ENCODE peak calls at places on chromosomes 2 and 18, in four cellular contexts. A, I, X and Y are unnamed samples.

GRCh38 chr2:237701033-237701858 is 73.9 kb downstream of the LRRFIP1 start:
- DNase-seq in A (no peak), I (no peak), X (no peak), Y (no peak)

GRCh38 chr2:63092847-63093246 is 42.2 kb downstream of the OTX1 start:
- DNase-seq in A (no peak), I (no peak), X (no peak), Y (no peak)

GRCh38 chr2:191811807-191812602 is 34.9 kb downstream of the CAVIN2 start:
- DNase-seq in A (peak), I (peak), X (peak), Y (peak)

GRCh38 chr2:73218298-73218697 is 4.3 kb downstream of the SMYD5 start:
- DNase-seq in A (no peak), I (no peak), X (peak), Y (no peak)

GRCh38 chr2:33022989-33023731 is 76.4 kb downstream of the LTBP1 start:
- DNase-seq in A (peak), I (no peak), X (peak), Y (peak)

GRCh38 chr2:48346124-48346536 is 183.8 kb upstream of the STON1 start:
- DNase-seq in A (peak), I (no peak), X (peak), Y (peak)

GRCh38 chr2:162732946-162733698 is 105.4 kb downstream of the KCNH7 start:
- DNase-seq in A (no peak), I (peak), X (no peak), Y (no peak)

GRCh38 chr2:202373490-202373889 is 2.6 kb upstream of the BMPR2 start:
- DNase-seq in A (no peak), I (no peak), X (no peak), Y (no peak)

GRCh38 chr18:13611616-13612110 is 114.7 kb downstream of the FAM210A start:
- DNase-seq in A (no peak), I (no peak), X (no peak), Y (no peak)

GRCh38 chr18:76208632-76209308 is 286.3 kb downstream of the ZNF516 start:
- DNase-seq in A (no peak), I (peak), X (no peak), Y (no peak)

GRCh38 chr2:232229917-232230310 is 148.6 kb upstream of the ALPP start:
- DNase-seq in A (no peak), I (no peak), X (no peak), Y (peak)

GRCh38 chr2:212530373-212530772 is 8.2 kb downstream of the ERBB4 start:
- DNase-seq in A (no peak), I (no peak), X (no peak), Y (no peak)

GRCh38 chr2:28398101-28398834 is 5.6 kb downstream of the FOSL2 start:
- DNase-seq in A (peak), I (no peak), X (no peak), Y (no peak)

GRCh38 chr2:176091329-176092258 is 927 bp upstream of the HOXD13 start:
- DNase-seq in A (no peak), I (no peak), X (no peak), Y (no peak)

GRCh38 chr2:24123212-24124002 is at the start of the genes FAM228B and PFN4:
- DNase-seq in A (peak), I (peak), X (peak), Y (no peak)

GRCh38 chr2:11123856-11124759 is 31.2 kb upstream of the SLC66A3 start:
- DNase-seq in A (peak), I (peak), X (peak), Y (no peak)

GRCh38 chr2:215493370-215493769 is 57.5 kb upstream of the FN1 start:
- DNase-seq in A (no peak), I (no peak), X (no peak), Y (no peak)

GRCh38 chr18:3603460-3604259 is 153.7 kb downstream of the TGIF1 start:
- DNase-seq in A (peak), I (peak), X (no peak), Y (peak)

GRCh38 chr2:133169527-133169926 is 398.7 kb downstream of the NCKAP5 start:
- DNase-seq in A (no peak), I (no peak), X (no peak), Y (no peak)

GRCh38 chr2:33242845-33243244 is 233.6 kb upstream of the RASGRP3 start:
- DNase-seq in A (no peak), I (no peak), X (no peak), Y (peak)

GRCh38 chr2:37784071-37784758 is 112.8 kb upstream of the CDC42EP3 start:
- DNase-seq in A (no peak), I (no peak), X (no peak), Y (no peak)

GRCh38 chr2:211451642-211452041 is 895.2 kb downstream of the CPS1 start:
- DNase-seq in A (no peak), I (no peak), X (no peak), Y (no peak)

GRCh38 chr2:85173909-85174308 is 40.7 kb downstream of the TCF7L1 start:
- DNase-seq in A (no peak), I (no peak), X (no peak), Y (no peak)

GRCh38 chr2:173488861-173489260 is 134.2 kb downstream of the CDCA7 start:
- DNase-seq in A (no peak), I (no peak), X (no peak), Y (no peak)

GRCh38 chr2:8549942-8550341 is 131.9 kb upstream of the ID2 start:
- DNase-seq in A (no peak), I (no peak), X (no peak), Y (no peak)

GRCh38 chr2:222903234-222904220 is 42.7 kb downstream of the ACSL3 start:
- DNase-seq in A (no peak), I (peak), X (no peak), Y (no peak)

GRCh38 chr2:188404341-188405004 is 112.8 kb downstream of the GULP1 start:
- DNase-seq in A (no peak), I (no peak), X (peak), Y (peak)

GRCh38 chr2:8761529-8762164 is 75.8 kb downstream of the KIDINS220 start:
- DNase-seq in A (peak), I (peak), X (peak), Y (peak)

GRCh38 chr2:122520212-122520611 is 764.8 kb downstream of the TSN start:
- DNase-seq in A (no peak), I (no peak), X (no peak), Y (no peak)

GRCh38 chr2:73870084-73870483 is 22.7 kb upstream of the ACTG2 start:
- DNase-seq in A (peak), I (no peak), X (no peak), Y (peak)

GRCh38 chr2:584863-585823 is 92.1 kb downstream of the TMEM18 start:
- DNase-seq in A (no peak), I (peak), X (no peak), Y (no peak)

GRCh38 chr2:237879058-237879430 is 19.6 kb downstream of the RAMP1 start:
- DNase-seq in A (no peak), I (no peak), X (no peak), Y (peak)